ENCODE peak calls at places on chromosomes 3 and 15, in four cellular contexts. A is NCI-H460, L is EL, Z is GM23248. C is an unnamed sample.

GRCh38 chr15:90004252-90004651 is 3.1 kb downstream of the ZNF710 start:
- DNase-seq in A (no peak), L (peak; percentile 54), Z (peak; percentile 71), C (peak; percentile 52)

GRCh38 chr3:31442755-31443154 is 90.0 kb upstream of the STT3B start:
- DNase-seq in L (no peak), A (no peak), Z (no peak), C (no peak)

GRCh38 chr3:78894787-78895186 is 873.0 kb downstream of the ROBO1 start:
- DNase-seq in Z (no peak), L (no peak), A (no peak), C (no peak)

GRCh38 chr15:39511000-39511914 is 69.6 kb upstream of the THBS1 start:
- DNase-seq in L (peak; percentile 88), Z (peak; percentile 98), A (peak; percentile 5), C (peak; percentile 93)

GRCh38 chr15:28726102-28726501 is 13.9 kb upstream of the GOLGA8M start:
- DNase-seq in Z (no peak), A (no peak), L (no peak), C (no peak)

GRCh38 chr3:12273045-12273695 is 15.7 kb upstream of the PPARG start:
- DNase-seq in A (no peak), Z (no peak), L (no peak), C (no peak)

GRCh38 chr3:59818033-59818936 is 768.5 kb upstream of the CFAP20DC start:
- DNase-seq in Z (peak; percentile 99), A (peak; percentile 83), L (peak; percentile 95), C (peak; percentile 90)

GRCh38 chr15:74845208-74845568 is 2.2 kb upstream of the ULK3 start:
- DNase-seq in Z (no peak), L (no peak), A (no peak), C (no peak)

GRCh38 chr3:15120986-15121385 is 22.0 kb upstream of the RBSN start:
- DNase-seq in A (no peak), Z (no peak), L (no peak), C (no peak)

GRCh38 chr3:197511130-197511529 is 44.6 kb downstream of the BDH1 start:
- DNase-seq in Z (peak; percentile 89), A (no peak), L (peak; percentile 78), C (peak; percentile 73)

GRCh38 chr3:148937477-148937876 is 53.9 kb upstream of the GYG1 start:
- DNase-seq in L (peak; percentile 97), A (no peak), Z (no peak), C (no peak)

GRCh38 chr3:189393598-189393997 is 221.8 kb downstream of the TPRG1 start:
- DNase-seq in L (peak; percentile 9), A (no peak), Z (no peak), C (no peak)

C was measured in AG20443.